ENCODE peak calls at places on chromosomes 12 and 14, in ten cellular contexts. V is hepatocyte, D is pancreas, Z is GM23338, T is brain microvascular endothelial cell, L is IMR-90, F is transverse colon, R is mammary epithelial cell, G is SK-N-SH, M is tibial artery. Q is an unnamed sample.

GRCh38 chr12:93167841-93168492 is 209.8 kb upstream of the NUDT4 start:
- DNase-seq in V (peak), D (no peak), Z (peak), T (no peak), L (no peak), F (peak), R (no peak), G (no peak), M (no peak), Q (no peak)

GRCh38 chr12:114408881-114409795 is 3.2 kb upstream of the TBX5 start:
- DNase-seq in V (no peak), D (peak), Z (peak), T (no peak), L (peak), F (no peak), R (no peak), G (no peak), M (no peak), Q (no peak)

GRCh38 chr12:105733579-105733978 is 403.1 kb downstream of the C12orf75 start:
- DNase-seq in V (no peak), D (no peak), Z (no peak), T (no peak), L (no peak), F (no peak), R (no peak), G (no peak), M (no peak), Q (no peak)

GRCh38 chr12:44748950-44749468 is 127.1 kb downstream of the NELL2 start:
- DNase-seq in V (no peak), D (no peak), Z (no peak), T (no peak), L (no peak), F (no peak), R (no peak), G (no peak), M (no peak), Q (no peak)

GRCh38 chr12:68479832-68480291 is 130.8 kb upstream of the RAP1B start:
- DNase-seq in V (no peak), D (no peak), Z (no peak), T (no peak), L (peak), F (no peak), R (peak), G (no peak), M (no peak), Q (no peak)

GRCh38 chr14:101774006-101774755 is 12.7 kb downstream of the PPP2R5C start:
- DNase-seq in V (no peak), D (no peak), Z (no peak), T (no peak), L (no peak), F (no peak), R (no peak), G (no peak), M (no peak), Q (no peak)

GRCh38 chr12:70929029-70929428 is 8.5 kb upstream of the PTPRR start:
- DNase-seq in V (no peak), D (no peak), Z (no peak), T (no peak), L (no peak), F (no peak), R (no peak), G (no peak), M (no peak), Q (no peak)

GRCh38 chr14:103626150-103626850 is 2.7 kb upstream of the KLC1 start:
- DNase-seq in V (no peak), D (no peak), Z (no peak), T (no peak), L (no peak), F (peak), R (no peak), G (no peak), M (no peak), Q (no peak)

GRCh38 chr14:31391977-31392503 is 28.3 kb downstream of the HEATR5A start:
- DNase-seq in V (no peak), D (no peak), Z (no peak), T (no peak), L (no peak), F (no peak), R (no peak), G (no peak), M (no peak), Q (no peak)
- H3K27ac ChIP-seq in V (no peak), D (no peak), Z (no peak), T (no peak), L (no peak), F (no peak), R (no peak), G (no peak), M (no peak), Q (no peak)

GRCh38 chr12:126617312-126617711 is 1552.1 kb downstream of the AACS start:
- DNase-seq in V (no peak), D (no peak), Z (peak), T (no peak), L (no peak), F (no peak), R (no peak), G (peak), M (no peak), Q (no peak)
- TF ChIP-seq CTCF in V (peak), D (no peak), Z (peak), T (peak), L (no peak), F (no peak), R (no peak), G (peak), M (no peak), Q (no peak)

GRCh38 chr14:99267871-99268775 is 3.9 kb downstream of the BCL11B start:
- DNase-seq in V (no peak), D (no peak), Z (no peak), T (no peak), L (no peak), F (no peak), R (no peak), G (no peak), M (no peak), Q (no peak)

GRCh38 chr14:99264691-99265090 is 7.3 kb downstream of the BCL11B start:
- DNase-seq in V (no peak), D (no peak), Z (no peak), T (no peak), L (no peak), F (no peak), R (no peak), G (no peak), M (no peak), Q (no peak)

GRCh38 chr14:99263564-99264330 is 8.2 kb downstream of the BCL11B start:
- DNase-seq in V (no peak), D (no peak), Z (no peak), T (no peak), L (no peak), F (no peak), R (no peak), G (no peak), M (no peak), Q (no peak)

GRCh38 chr14:99266181-99267178 is 5.5 kb downstream of the BCL11B start:
- DNase-seq in V (peak), D (peak), Z (peak), T (peak), L (peak), F (peak), R (peak), G (peak), M (peak), Q (peak)

GRCh38 chr14:99265571-99265970 is 6.4 kb downstream of the BCL11B start:
- DNase-seq in V (no peak), D (no peak), Z (no peak), T (no peak), L (no peak), F (no peak), R (no peak), G (no peak), M (no peak), Q (no peak)
- H3K4me3 ChIP-seq in V (no peak), D (no peak), Z (no peak), T (no peak), L (no peak), F (no peak), R (no peak), G (no peak), M (no peak), Q (no peak)

DNA sequence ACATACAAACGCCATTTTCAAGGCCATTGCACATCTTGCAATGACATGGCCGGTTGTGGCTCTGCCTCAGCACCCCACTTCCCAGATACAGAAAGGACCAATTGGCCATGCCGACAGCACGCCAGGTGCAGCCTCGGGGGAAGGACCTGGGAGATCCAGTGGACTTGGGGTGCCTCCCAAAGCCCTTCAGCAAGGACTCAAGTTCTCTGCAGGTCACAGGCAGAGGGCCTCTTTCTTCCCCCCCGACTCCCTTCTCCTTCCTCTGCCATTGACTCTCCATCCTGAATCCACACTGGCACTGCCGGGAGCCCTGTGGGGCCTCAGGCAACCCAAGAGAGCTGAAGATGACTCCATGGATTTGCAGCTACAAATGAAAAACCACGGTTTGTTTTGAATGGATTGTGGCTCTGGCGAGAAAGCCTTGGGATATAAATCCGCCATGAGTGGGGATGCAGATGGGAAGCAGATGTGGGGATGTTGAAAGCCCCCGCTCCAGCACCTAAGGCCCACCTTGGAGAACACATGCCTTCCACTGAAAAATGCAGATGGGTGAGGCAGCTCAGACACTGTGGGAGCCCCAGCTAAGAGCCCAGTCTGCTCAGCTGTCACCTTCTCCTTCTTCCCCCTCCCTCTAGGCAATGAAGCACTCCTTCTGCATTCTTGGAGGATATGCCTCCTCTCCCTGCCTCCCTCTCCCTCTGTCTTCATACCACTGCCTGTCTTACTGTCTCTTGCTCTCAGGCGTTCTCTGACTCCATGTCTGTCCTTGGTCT is 35.2 kb upstream of the LTBP2 start:
- DNase-seq in V (no peak), D (no peak), Z (no peak), T (no peak), L (no peak), F (no peak), R (no peak), G (peak), M (no peak), Q (no peak)
- H3K27ac ChIP-seq in V (peak), D (no peak), Z (no peak), T (no peak), L (no peak), F (no peak), R (no peak), G (peak), M (peak), Q (peak)

GRCh38 chr14:56552615-56553014 is 27.0 kb upstream of the TMEM260 start:
- DNase-seq in V (no peak), D (no peak), Z (peak), T (no peak), L (no peak), F (no peak), R (no peak), G (no peak), M (no peak), Q (no peak)
- TF ChIP-seq CTCF in V (no peak), D (no peak), Z (peak), T (no peak), L (no peak), F (no peak), R (no peak), G (no peak), M (no peak), Q (no peak)

GRCh38 chr14:55500708-55501107 is 60.3 kb upstream of the TBPL2 start:
- DNase-seq in V (no peak), D (no peak), Z (no peak), T (no peak), L (no peak), F (no peak), R (no peak), G (no peak), M (no peak), Q (no peak)

GRCh38 chr14:55502746-55503284 is 62.4 kb upstream of the TBPL2 start:
- DNase-seq in V (peak), D (no peak), Z (no peak), T (no peak), L (no peak), F (peak), R (no peak), G (no peak), M (no peak), Q (no peak)

GRCh38 chr14:55505846-55506245 is 65.4 kb upstream of the TBPL2 start:
- DNase-seq in V (no peak), D (no peak), Z (no peak), T (no peak), L (no peak), F (no peak), R (no peak), G (no peak), M (no peak), Q (no peak)

DNA sequence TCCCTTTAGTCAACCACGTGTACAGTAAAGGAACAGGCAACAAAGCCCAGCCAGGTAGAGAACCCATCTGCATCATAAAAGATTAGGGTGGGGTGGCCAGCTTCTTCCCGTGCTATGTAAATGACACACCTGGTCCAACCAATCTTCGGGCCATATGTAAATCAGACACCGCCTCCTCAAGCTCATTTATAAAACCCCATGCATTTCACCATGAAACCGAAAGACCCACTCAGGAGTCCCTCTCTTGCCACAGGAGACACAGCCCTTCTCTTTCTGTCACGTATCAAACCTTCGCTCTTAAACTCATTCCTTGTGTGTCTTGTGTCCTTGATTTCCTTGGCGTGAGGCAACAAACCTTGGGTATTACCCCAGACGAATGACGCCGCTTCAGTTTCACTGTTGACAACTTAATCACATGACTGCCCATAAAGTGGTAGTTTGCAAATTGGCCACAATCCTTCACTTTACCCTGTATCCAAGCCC is 59.8 kb upstream of the TBPL2 start:
- DNase-seq in V (no peak), D (peak), Z (peak), T (no peak), L (no peak), F (peak), R (no peak), G (no peak), M (no peak), Q (no peak)
- H3K4me3 ChIP-seq in V (no peak), D (no peak), Z (no peak), T (no peak), L (no peak), F (no peak), R (no peak), G (no peak), M (no peak), Q (no peak)

DNA sequence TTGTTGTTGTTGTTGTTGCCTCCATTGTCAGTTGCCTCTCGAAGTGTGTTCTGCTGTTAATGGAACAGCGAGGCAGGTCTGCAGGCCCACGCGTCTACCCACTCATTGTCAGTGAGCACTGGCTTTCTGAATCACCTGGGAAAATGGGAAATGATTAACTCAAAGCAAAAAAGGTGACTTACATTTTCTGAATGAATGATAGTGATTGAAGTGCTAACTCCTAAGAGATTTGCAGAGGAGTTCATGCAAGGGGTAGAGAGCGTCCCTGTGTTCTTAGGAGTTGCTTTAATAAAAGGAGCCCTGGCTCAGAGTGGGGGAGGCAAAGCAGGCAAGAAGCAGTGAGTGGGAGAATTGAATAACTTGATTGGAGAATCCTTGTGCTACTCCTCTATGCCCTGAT is 177.6 kb downstream of the CAND1 start:
- DNase-seq in V (no peak), D (no peak), Z (no peak), T (no peak), L (no peak), F (no peak), R (no peak), G (no peak), M (no peak), Q (no peak)
- H3K27ac ChIP-seq in V (no peak), D (no peak), Z (no peak), T (no peak), L (no peak), F (no peak), R (no peak), G (no peak), M (no peak), Q (no peak)

DNA sequence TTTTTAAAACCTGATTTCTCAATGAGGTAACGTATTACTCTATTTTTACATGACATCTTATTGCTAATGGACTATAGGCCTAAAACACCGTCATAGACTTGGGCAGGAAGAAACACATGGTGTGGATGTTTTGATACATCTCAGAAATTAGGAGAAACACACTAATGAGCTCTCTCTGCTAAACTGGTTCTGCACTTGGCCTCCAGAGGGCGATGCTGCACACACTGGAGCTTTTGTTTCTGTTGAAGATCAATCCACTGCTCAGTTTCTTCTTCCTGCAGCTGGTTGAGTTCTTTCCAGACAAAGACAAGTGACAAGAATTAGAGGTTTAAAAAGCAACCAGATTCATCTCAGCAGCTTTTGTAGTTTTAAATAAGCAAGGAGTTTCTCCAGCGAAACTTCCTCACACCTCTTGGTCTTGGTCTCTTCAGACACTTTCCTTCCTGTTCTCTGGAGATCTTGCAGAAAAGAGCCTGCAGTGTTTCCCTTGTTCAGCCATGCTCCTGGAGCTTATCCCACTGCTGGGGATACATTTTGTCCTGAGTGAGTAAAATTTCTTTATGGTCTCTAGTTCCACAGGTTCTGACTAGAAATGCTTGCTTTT is 178.5 kb upstream of the OR4E1 start:
- DNase-seq in V (peak), D (peak), Z (peak), T (peak), L (peak), F (peak), R (peak), G (peak), M (no peak), Q (no peak)
- TF ChIP-seq CTCF in V (peak), D (peak), Z (peak), T (peak), L (peak), F (peak), R (peak), G (peak), M (no peak), Q (peak)

GRCh38 chr12:24197517-24197916 is 248.0 kb upstream of the SOX5 start:
- DNase-seq in V (no peak), D (no peak), Z (peak), T (no peak), L (no peak), F (no peak), R (no peak), G (no peak), M (no peak), Q (no peak)

GRCh38 chr12:24201258-24201970 is 251.9 kb upstream of the SOX5 start:
- DNase-seq in V (no peak), D (no peak), Z (no peak), T (no peak), L (no peak), F (no peak), R (no peak), G (no peak), M (no peak), Q (no peak)

GRCh38 chr12:24198936-24199644 is 249.6 kb upstream of the SOX5 start:
- DNase-seq in V (no peak), D (no peak), Z (no peak), T (no peak), L (no peak), F (no peak), R (no peak), G (no peak), M (no peak), Q (no peak)

GRCh38 chr12:24198070-24198469 is 248.6 kb upstream of the SOX5 start:
- DNase-seq in V (no peak), D (no peak), Z (no peak), T (peak), L (peak), F (no peak), R (no peak), G (no peak), M (no peak), Q (no peak)

GRCh38 chr12:24200013-24200412 is 250.5 kb upstream of the SOX5 start:
- DNase-seq in V (no peak), D (no peak), Z (no peak), T (no peak), L (no peak), F (no peak), R (no peak), G (no peak), M (no peak), Q (no peak)
- H3K4me3 ChIP-seq in V (no peak), D (no peak), Z (no peak), T (no peak), L (no peak), F (no peak), R (no peak), G (no peak), M (no peak), Q (no peak)

Q was measured in breast epithelium.